ENCODE peak calls at places on chromosome 22, in four cellular contexts. O is AG04450, A is IMR-90, G is mammary epithelial cell. P is an unnamed sample.

GRCh38 chr22:44462246-44463015 is 35.6 kb downstream of the RTL6 start:
- DNase-seq in A (no peak), O (no peak), G (no peak), P (no peak)

GRCh38 chr22:21837184-21837979 is 30.1 kb downstream of the MAPK1 start:
- DNase-seq in G (peak; percentile 85), O (peak; percentile 73), A (peak; percentile 91), P (peak; percentile 93)

GRCh38 chr22:45882881-45883810 is 93.8 kb downstream of the WNT7B start:
- DNase-seq in A (no peak), O (no peak), G (peak; percentile 9), P (no peak)

GRCh38 chr22:24027991-24028390 is 16.9 kb downstream of the CABIN1 start:
- DNase-seq in O (no peak), A (no peak), G (no peak), P (no peak)

GRCh38 chr22:33831651-33832050 is 88.6 kb downstream of the LARGE1 start:
- DNase-seq in A (no peak), G (no peak), O (no peak), P (no peak)

GRCh38 chr22:22463855-22464540 is 44.5 kb downstream of the ZNF280B start:
- DNase-seq in A (peak; percentile 57), O (peak; percentile 34), G (peak; percentile 25), P (peak; percentile 78)

GRCh38 chr22:19448076-19448607 is 631 bp upstream of the C22orf39 start:
- DNase-seq in G (peak; percentile 35), O (no peak), A (peak; percentile 43), P (peak; percentile 77)

GRCh38 chr22:24542641-24543040 is 12.3 kb downstream of the GUCD1 start:
- DNase-seq in A (no peak), G (no peak), O (no peak), P (no peak)

DNA sequence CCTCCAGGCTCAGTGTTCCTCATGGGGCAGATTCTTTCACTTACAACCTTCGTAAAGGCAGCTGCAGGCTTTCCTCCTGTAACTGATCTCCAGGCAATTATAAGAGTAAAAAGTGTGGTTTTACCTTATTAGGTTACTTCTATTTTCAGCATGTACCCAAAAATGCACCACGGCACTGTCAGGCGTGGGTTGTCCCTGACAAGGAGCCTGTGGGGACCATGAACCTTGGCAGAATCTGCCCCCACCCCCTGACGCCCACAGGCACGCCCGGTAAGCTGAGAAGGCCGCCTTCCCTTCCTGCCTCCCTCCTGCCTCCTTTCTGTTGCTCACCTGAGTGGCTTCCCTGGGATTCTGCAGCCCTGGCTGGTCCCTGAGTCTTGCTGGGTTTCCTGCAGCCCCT is 1383.3 kb downstream of the TBC1D22A start:
- DNase-seq in O (no peak), G (no peak), A (no peak), P (no peak)
- TF ChIP-seq CTCF in O (no peak), G (no peak), A (no peak), P (no peak)

GRCh38 chr22:37460684-37461083 is 25.5 kb downstream of the MFNG start:
- DNase-seq in A (no peak), O (no peak), G (no peak), P (no peak)

GRCh38 chr22:37462426-37462825 is 23.8 kb downstream of the MFNG start:
- DNase-seq in O (no peak), G (no peak), A (no peak), P (no peak)

GRCh38 chr22:37464181-37464580 is 22.0 kb downstream of the MFNG start:
- DNase-seq in G (no peak), A (no peak), O (no peak), P (no peak)

GRCh38 chr22:37465721-37466120 is 20.5 kb downstream of the MFNG start:
- DNase-seq in G (no peak), O (no peak), A (no peak), P (no peak)

DNA sequence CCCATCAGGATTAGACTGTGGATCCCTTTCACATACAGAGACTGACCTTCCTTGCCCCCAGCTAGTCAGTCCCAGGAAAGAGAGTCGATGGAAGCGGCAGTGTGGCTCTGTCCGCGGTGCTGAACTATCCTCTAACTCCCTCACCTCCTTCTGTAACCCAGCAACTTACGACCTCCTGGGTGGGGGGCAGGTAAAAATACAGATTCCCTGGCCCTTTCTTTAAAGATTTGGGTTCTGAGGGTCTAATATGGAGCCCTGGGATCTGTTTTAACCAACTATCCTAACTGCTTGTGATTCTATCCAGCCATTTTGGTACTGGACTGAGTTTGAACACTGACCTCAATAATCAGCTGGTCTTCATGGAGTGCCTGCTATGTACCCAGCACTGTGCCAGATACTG is 23.2 kb downstream of the MFNG start:
- DNase-seq in G (peak; percentile 31), O (no peak), A (peak; percentile 49), P (peak; percentile 51)
- H3K4me3 ChIP-seq in G (no peak overlapping the region), O (no peak overlapping the region), A (no peak overlapping the region), P (no peak overlapping the region)

GRCh38 chr22:20771918-20772625 is 1.8 kb upstream of the SERPIND1 start:
- DNase-seq in O (no peak), G (no peak), A (no peak), P (no peak)
- TF ChIP-seq CTCF in O (peak; percentile 21), G (peak; percentile 8), A (no peak), P (peak; percentile 13)

GRCh38 chr22:50676661-50677492 is 4.3 kb downstream of the SHANK3 start:
- DNase-seq in A (no peak), G (no peak), O (no peak), P (no peak)

GRCh38 chr22:50676211-50676636 is 3.6 kb downstream of the SHANK3 start:
- DNase-seq in G (no peak), O (no peak), A (no peak), P (no peak)

GRCh38 chr22:50678218-50678650 is 5.6 kb downstream of the SHANK3 start:
- DNase-seq in O (no peak), G (no peak), A (no peak), P (no peak)

GRCh38 chr22:50678651-50679521 is 6.3 kb downstream of the SHANK3 start:
- DNase-seq in G (no peak), O (no peak), A (no peak), P (no peak)

GRCh38 chr22:50677493-50678217 is 5.0 kb downstream of the SHANK3 start:
- DNase-seq in A (no peak), O (no peak), G (no peak), P (no peak)
- H3K4me3 ChIP-seq in A (no peak overlapping the region), O (no peak overlapping the region), G (no peak overlapping the region), P (no peak overlapping the region)

DNA sequence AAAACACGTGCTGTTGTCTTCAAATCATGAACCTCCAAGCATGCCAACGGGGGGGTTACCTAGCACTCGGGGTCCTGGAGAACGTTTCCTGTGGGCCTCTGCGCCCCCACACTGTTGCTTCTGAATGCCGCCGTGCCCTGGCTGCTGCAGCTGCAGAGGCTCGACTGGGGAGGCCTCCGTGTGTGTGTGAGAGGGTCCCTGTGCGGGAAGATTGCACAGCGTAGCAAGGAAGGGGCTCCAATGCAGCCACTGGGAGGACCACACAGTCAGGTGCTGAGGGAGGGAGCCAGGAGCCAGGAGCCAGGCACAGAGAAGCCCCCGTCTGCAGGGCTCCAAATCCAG is 1322.3 kb downstream of the TBC1D22A start:
- DNase-seq in A (no peak), O (no peak), G (no peak), P (no peak)
- TF ChIP-seq CTCF in A (no peak), O (no peak), G (no peak), P (no peak)

DNA sequence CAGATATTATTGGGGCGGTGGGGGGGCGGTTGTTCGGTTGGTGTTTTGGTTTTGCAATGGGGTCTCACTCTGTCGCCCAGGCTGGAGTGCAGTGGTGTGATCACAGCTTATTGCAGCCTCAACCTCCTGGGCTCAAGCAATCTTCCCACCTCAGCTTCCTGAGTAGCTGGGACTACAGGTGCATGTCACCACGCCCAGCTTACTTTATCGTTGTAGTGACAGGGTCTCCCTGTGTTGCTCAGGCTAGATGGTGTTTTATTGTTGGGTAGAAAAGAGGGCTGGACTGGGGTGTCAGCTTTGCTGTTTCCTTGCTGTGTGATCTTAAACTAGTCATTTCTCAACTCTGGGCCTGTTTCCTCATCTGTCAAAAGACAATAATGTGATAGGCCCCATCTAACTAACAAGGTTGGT is 17.5 kb upstream of the MYH9 start:
- DNase-seq in A (no peak), G (no peak), O (no peak), P (no peak)
- H3K4me3 ChIP-seq in A (no peak overlapping the region), G (no peak overlapping the region), O (no peak overlapping the region), P (no peak overlapping the region)

DNA sequence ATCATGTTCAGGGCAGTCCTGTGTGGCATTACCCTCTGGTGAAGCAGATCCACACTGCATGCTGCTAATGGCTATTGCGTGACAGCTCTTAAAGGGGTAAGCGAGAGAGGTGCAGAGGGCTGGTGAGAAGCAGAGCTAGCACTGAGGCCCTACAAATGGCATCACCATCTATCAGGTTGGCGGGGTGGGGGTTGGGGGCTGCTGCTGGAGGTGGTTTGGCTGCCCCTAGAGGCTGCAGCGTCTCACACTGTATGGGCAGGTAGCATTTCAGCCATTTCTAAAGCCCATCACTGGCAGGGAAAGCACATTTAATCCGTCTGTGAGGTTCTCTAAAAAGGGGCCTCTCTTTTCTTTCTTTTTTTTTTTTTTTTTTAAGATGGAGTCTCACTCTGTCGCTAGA is 16.8 kb upstream of the TMA7B start:
- DNase-seq in G (no peak), A (no peak), O (no peak), P (no peak)
- TF ChIP-seq CTCF in G (no peak), A (no peak), O (peak; percentile 0), P (no peak)

GRCh38 chr22:46934172-46934745 is 171.8 kb downstream of the TBC1D22A start:
- DNase-seq in G (no peak), O (no peak), A (no peak), P (no peak)
- H3K4me3 ChIP-seq in G (no peak overlapping the region), O (no peak overlapping the region), A (no peak overlapping the region), P (no peak overlapping the region)

P was measured in cardiac fibroblast.